ENCODE peak calls at places on chromosomes 4 and X, in ten cellular contexts. V is PC-3; H is PC-9; S is CD8-positive, alpha-beta T cell; W is heart right ventricle; L is GM23248; I is fibroblast of lung; F is lower lobe of right lung; J is RWPE1; Q is mammary epithelial cell. U is an unnamed sample.

GRCh38 chr4:150149381-150149780 is 71.1 kb downstream of the DCLK2 start:
- DNase-seq in H (no peak), J (no peak), Q (no peak), V (no peak), S (no peak), W (no peak), I (peak), F (no peak), L (peak), U (no peak)

GRCh38 chr4:173051697-173052096 is 116.9 kb upstream of the GALNT7 start:
- DNase-seq in W (no peak), S (no peak), F (no peak), Q (no peak), L (no peak), V (no peak), I (peak), H (no peak), J (no peak), U (no peak)

GRCh38 chr4:102578819-102579218 is 77.7 kb downstream of the NFKB1 start:
- DNase-seq in J (no peak), H (no peak), W (no peak), S (no peak), I (no peak), F (no peak), L (no peak), V (no peak), Q (no peak), U (no peak)

GRCh38 chr4:147326581-147326980 is 154.3 kb upstream of the EDNRA start:
- DNase-seq in Q (no peak), H (no peak), F (no peak), W (no peak), V (no peak), I (peak), L (no peak), J (no peak), S (no peak), U (no peak)

GRCh38 chr4:28229092-28229491 is 1368.5 kb downstream of the STIM2 start:
- DNase-seq in S (no peak), I (peak), Q (peak), W (no peak), H (peak), F (no peak), J (peak), V (peak), L (peak), U (peak)

GRCh38 chr4:61520688-61521160 is 320.6 kb downstream of the ADGRL3 start:
- DNase-seq in F (no peak), Q (peak), S (no peak), V (peak), L (no peak), H (peak), I (peak), J (peak), W (no peak), U (peak)

GRCh38 chrX:8841911-8842310 is 40.7 kb upstream of the FAM9A start:
- DNase-seq in Q (no peak), H (no peak), V (no peak), J (no peak), S (no peak), I (peak), F (no peak), W (no peak), L (no peak), U (no peak)

GRCh38 chr4:10173754-10174749 is 57.5 kb upstream of the WDR1 start:
- DNase-seq in W (peak), I (no peak), J (no peak), S (no peak), V (peak), H (peak), Q (no peak), L (no peak), F (peak), U (no peak)

GRCh38 chr4:89216422-89216821 is 91.2 kb downstream of the GPRIN3 start:
- DNase-seq in W (no peak), J (no peak), Q (no peak), S (no peak), I (no peak), L (no peak), F (no peak), H (no peak), V (no peak), U (no peak)

GRCh38 chrX:104084534-104085277 is 8.7 kb upstream of the TMSB15C start:
- DNase-seq in F (no peak), Q (no peak), H (no peak), S (no peak), L (no peak), J (no peak), V (no peak), I (no peak), W (no peak), U (no peak)

GRCh38 chrX:54093159-54093558 is 48.9 kb upstream of the PHF8 start:
- DNase-seq in F (no peak), Q (no peak), V (no peak), J (no peak), L (no peak), S (no peak), H (no peak), I (no peak), W (no peak), U (no peak)

GRCh38 chrX:52263417-52263816 is 78.7 kb downstream of the MAGED4 start:
- DNase-seq in J (no peak), W (no peak), Q (no peak), S (no peak), F (no peak), V (no peak), H (no peak), L (no peak), I (no peak), U (no peak)

GRCh38 chr4:186688150-186688943 is 35.3 kb downstream of the FAT1 start:
- DNase-seq in H (no peak), I (no peak), V (no peak), W (no peak), Q (no peak), S (no peak), L (no peak), F (no peak), J (no peak), U (no peak)

GRCh38 chr4:20313237-20314030 is 61.7 kb downstream of the SLIT2 start:
- DNase-seq in H (no peak), J (no peak), L (no peak), I (no peak), F (no peak), S (no peak), Q (no peak), V (no peak), W (no peak), U (no peak)

GRCh38 chr4:174592985-174593335 is 70.7 kb upstream of the HPGD start:
- DNase-seq in Q (peak), F (no peak), S (no peak), H (no peak), V (peak), W (no peak), J (peak), I (peak), L (peak), U (no peak)

GRCh38 chr4:41428941-41429669 is 108.9 kb upstream of the LIMCH1 start:
- DNase-seq in S (no peak), V (no peak), I (no peak), H (no peak), J (no peak), W (no peak), F (no peak), L (no peak), Q (no peak), U (no peak)

GRCh38 chr4:8087921-8088495 is 70.6 kb downstream of the ABLIM2 start:
- DNase-seq in Q (no peak), S (no peak), W (no peak), I (no peak), H (no peak), V (no peak), F (no peak), L (no peak), J (no peak), U (no peak)

GRCh38 chrX:39982927-39983326 is 114.8 kb downstream of the BCOR start:
- DNase-seq in S (no peak), L (no peak), V (peak), H (no peak), Q (no peak), W (no peak), I (no peak), F (peak), J (no peak), U (no peak)

GRCh38 chrX:9538544-9539045 is 73.7 kb downstream of the TBL1X start:
- DNase-seq in L (no peak), H (no peak), S (no peak), V (no peak), J (no peak), Q (no peak), W (no peak), I (no peak), F (no peak), U (no peak)

GRCh38 chrX:116342903-116343302 is 93.5 kb upstream of the SLC6A14 start:
- DNase-seq in V (no peak), W (no peak), I (no peak), J (no peak), H (no peak), F (no peak), L (no peak), Q (no peak), S (no peak), U (no peak)

GRCh38 chrX:73765776-73766465 is 202.9 kb downstream of the CHIC1 start:
- DNase-seq in I (no peak), L (no peak), V (no peak), H (no peak), S (no peak), J (no peak), W (no peak), F (no peak), Q (no peak), U (no peak)

GRCh38 chr4:14223461-14223860 is 595.9 kb upstream of the BOD1L1 start:
- DNase-seq in Q (no peak), I (no peak), L (no peak), J (no peak), W (no peak), S (no peak), H (no peak), V (no peak), F (no peak), U (no peak)

GRCh38 chrX:49042581-49043219 is 457 bp downstream of the TFE3 start:
- DNase-seq in V (no peak), Q (no peak), F (no peak), J (no peak), I (peak), H (no peak), L (no peak), W (no peak), S (no peak), U (no peak)

GRCh38 chrX:40392599-40392998 is 188.2 kb upstream of the ATP6AP2 start:
- DNase-seq in H (no peak), V (no peak), L (no peak), Q (no peak), W (no peak), S (no peak), F (no peak), I (no peak), J (no peak), U (no peak)

DNA sequence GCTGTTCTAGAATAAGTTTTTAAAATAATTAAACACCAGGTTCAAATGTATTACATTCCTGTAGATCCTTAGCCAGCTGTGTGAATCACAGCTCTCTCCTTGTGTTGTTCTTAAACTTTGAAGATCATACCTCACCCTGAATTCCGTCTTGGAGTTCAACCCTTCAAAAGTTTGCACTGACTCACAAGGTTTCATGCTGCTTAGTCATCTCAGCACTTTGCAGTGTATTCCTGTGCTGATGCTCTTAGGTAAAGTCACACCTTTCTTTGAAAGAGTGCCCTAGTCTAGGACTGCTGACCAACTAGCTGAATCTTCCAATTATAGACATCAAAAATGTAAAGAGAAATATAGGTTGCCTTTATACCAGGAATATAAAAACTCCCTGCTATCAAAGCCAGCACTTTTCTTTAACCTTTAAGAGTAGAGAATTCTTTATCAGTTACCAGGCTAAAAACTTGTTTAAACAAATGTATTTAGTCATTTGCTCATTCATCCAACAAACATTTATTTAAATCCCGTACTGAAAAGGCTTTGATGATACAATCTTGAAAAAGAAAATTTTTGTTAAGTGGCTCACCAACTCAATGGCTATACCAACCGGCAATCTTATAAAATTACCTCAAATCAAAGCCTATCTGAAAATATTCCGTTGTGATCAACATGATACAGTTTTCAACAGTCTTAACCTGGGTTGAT is 169.7 kb downstream of the RAP1GDS1 start:
- DNase-seq in J (peak), W (no peak), F (no peak), I (peak), S (no peak), Q (peak), V (peak), L (peak), H (peak), U (peak)
- H3K27ac ChIP-seq in J (no peak), W (no peak), F (no peak), I (peak), S (no peak), Q (peak), V (peak), L (peak), H (peak), U (peak)

GRCh38 chrX:13126785-13127184 is 82.4 kb upstream of the FAM9C start:
- DNase-seq in I (peak), J (no peak), V (no peak), Q (no peak), S (no peak), W (no peak), L (peak), F (no peak), H (no peak), U (no peak)
- H3K27ac ChIP-seq in I (no peak), J (no peak), V (no peak), Q (no peak), S (no peak), W (no peak), L (no peak), F (peak), H (no peak), U (no peak)

GRCh38 chr4:11426003-11426402 is 2.7 kb downstream of the HS3ST1 start:
- DNase-seq in W (no peak), F (no peak), J (no peak), H (no peak), L (no peak), S (no peak), I (no peak), V (no peak), Q (no peak), U (no peak)

GRCh38 chr4:11423465-11423864 is 5.2 kb downstream of the HS3ST1 start:
- DNase-seq in L (no peak), I (no peak), S (no peak), F (no peak), Q (no peak), W (no peak), V (no peak), H (no peak), J (no peak), U (no peak)

GRCh38 chr4:11424896-11425295 is 3.8 kb downstream of the HS3ST1 start:
- DNase-seq in I (no peak), J (no peak), V (no peak), S (no peak), F (no peak), W (no peak), Q (no peak), H (no peak), L (no peak), U (no peak)

GRCh38 chr4:11426716-11427115 is 2.0 kb downstream of the HS3ST1 start:
- DNase-seq in H (no peak), S (no peak), V (no peak), F (no peak), L (no peak), I (peak), J (no peak), W (no peak), Q (peak), U (no peak)

GRCh38 chr4:11424000-11424399 is 4.7 kb downstream of the HS3ST1 start:
- DNase-seq in S (peak), I (peak), W (peak), V (peak), Q (peak), F (no peak), L (peak), H (no peak), J (peak), U (no peak)
- H3K27ac ChIP-seq in S (no peak), I (no peak), W (no peak), V (no peak), Q (no peak), F (no peak), L (no peak), H (no peak), J (no peak), U (no peak)

GRCh38 chr4:128589384-128589957 is 220.0 kb upstream of the JADE1 start:
- DNase-seq in Q (no peak), L (no peak), W (no peak), I (no peak), H (no peak), F (no peak), J (no peak), V (no peak), S (no peak), U (no peak)

GRCh38 chr4:128587382-128587781 is 222.1 kb upstream of the JADE1 start:
- DNase-seq in W (no peak), V (no peak), J (no peak), S (no peak), Q (no peak), H (no peak), F (no peak), L (no peak), I (no peak), U (no peak)

GRCh38 chr4:128591482-128591881 is 218.0 kb upstream of the JADE1 start:
- DNase-seq in F (no peak), J (no peak), Q (no peak), I (no peak), L (no peak), S (no peak), W (no peak), H (no peak), V (no peak), U (no peak)

GRCh38 chr4:128590034-128590740 is 219.3 kb upstream of the JADE1 start:
- DNase-seq in J (no peak), Q (no peak), F (no peak), I (no peak), W (no peak), V (no peak), S (no peak), L (no peak), H (no peak), U (no peak)

DNA sequence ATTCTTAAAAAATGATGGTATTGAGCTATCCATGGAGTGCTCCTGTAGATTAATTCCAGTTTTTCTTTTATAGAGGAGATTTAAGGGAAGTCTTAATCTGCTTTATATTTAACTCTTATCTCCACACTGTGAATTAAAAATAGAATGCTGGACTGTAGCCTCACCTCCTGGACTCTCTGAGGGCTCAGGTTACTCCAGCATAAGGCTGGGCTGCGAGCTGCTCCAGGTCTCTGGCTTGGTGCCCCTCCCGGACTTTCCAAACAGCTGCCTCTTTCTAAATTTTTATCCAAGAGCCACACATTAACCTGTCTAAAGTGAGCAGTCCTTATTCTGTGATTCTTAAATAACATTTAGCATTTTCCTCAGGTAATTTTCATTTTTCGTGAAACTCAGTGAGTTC is 218.7 kb upstream of the JADE1 start:
- DNase-seq in S (no peak), F (no peak), V (no peak), J (no peak), H (no peak), W (no peak), L (no peak), Q (no peak), I (peak), U (no peak)
- H3K27ac ChIP-seq in S (no peak), F (no peak), V (no peak), J (no peak), H (no peak), W (peak), L (no peak), Q (no peak), I (no peak), U (no peak)

DNA sequence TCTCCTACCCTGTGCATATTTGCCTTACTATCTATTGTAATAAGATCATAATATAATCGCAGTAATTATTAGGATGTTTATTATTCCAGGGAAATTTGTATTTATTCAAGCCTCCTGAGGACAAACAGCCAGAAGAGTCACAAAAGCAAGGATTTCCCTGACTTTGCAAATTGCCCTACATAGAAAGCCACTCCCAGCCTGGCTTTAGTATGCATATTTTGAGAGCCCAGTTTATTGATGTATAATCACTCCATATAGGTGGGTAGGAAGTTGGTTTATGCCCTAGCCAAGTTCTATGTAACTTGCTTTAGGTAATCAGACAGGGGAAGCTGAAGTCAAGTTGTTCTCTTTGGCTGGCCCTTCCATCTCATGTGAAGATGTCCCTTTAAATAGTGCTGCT is 70.7 kb upstream of the KIT start:
- DNase-seq in H (no peak), W (no peak), V (no peak), J (no peak), I (no peak), L (no peak), F (no peak), S (no peak), Q (no peak), U (no peak)
- H3K27ac ChIP-seq in H (no peak), W (no peak), V (no peak), J (no peak), I (no peak), L (no peak), F (no peak), S (no peak), Q (no peak), U (no peak)

DNA sequence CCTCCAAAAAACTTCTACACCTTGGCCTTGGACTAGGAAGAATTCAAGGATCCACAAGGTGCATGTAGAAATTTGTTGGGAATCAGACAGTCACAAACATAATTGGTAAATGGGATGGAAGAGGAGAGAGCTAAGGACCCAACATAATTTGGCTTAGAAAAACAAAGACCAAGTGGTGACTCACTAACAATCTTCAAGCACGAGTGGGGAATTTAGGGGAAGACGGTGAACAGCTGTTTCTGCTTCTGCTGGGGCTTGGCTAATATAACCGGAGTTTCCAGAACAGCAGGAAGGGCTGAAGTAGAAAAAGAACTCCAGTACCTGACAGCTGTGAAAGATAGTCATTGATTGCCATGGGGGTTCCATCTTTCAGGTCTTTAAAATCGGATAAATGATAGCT is 290.9 kb upstream of the LDB2 start:
- DNase-seq in J (no peak), F (no peak), Q (no peak), V (no peak), S (no peak), I (peak), W (no peak), L (peak), H (no peak), U (no peak)
- H3K27ac ChIP-seq in J (no peak), F (no peak), Q (no peak), V (no peak), S (no peak), I (no peak), W (no peak), L (no peak), H (no peak), U (no peak)

GRCh38 chrX:23311731-23312130 is 22.9 kb upstream of the PTCHD1 start:
- DNase-seq in V (no peak), L (no peak), I (no peak), S (no peak), J (no peak), F (no peak), Q (no peak), H (no peak), W (no peak), U (no peak)

GRCh38 chrX:23317799-23318724 is 16.6 kb upstream of the PTCHD1 start:
- DNase-seq in V (peak), H (no peak), F (no peak), W (no peak), J (peak), I (no peak), L (peak), S (peak), Q (no peak), U (no peak)

GRCh38 chrX:23312136-23312535 is 22.5 kb upstream of the PTCHD1 start:
- DNase-seq in L (no peak), Q (no peak), H (no peak), I (no peak), J (no peak), V (no peak), S (no peak), F (no peak), W (no peak), U (no peak)
- H3K27ac ChIP-seq in L (no peak), Q (no peak), H (no peak), I (no peak), J (no peak), V (no peak), S (no peak), F (no peak), W (no peak), U (no peak)

GRCh38 chr4:22482250-22483127 is 33.4 kb downstream of the ADGRA3 start:
- DNase-seq in J (no peak), W (no peak), V (no peak), F (no peak), I (peak), S (no peak), H (no peak), Q (no peak), L (no peak), U (no peak)
- H3K27ac ChIP-seq in J (peak), W (no peak), V (no peak), F (no peak), I (no peak), S (no peak), H (no peak), Q (peak), L (no peak), U (peak)

GRCh38 chrX:105150557-105150956 is 69.9 kb downstream of the TEX13A start:
- DNase-seq in I (no peak), V (no peak), S (no peak), H (peak), L (no peak), W (no peak), J (no peak), F (no peak), Q (no peak), U (peak)

GRCh38 chrX:105150036-105150435 is 70.5 kb downstream of the TEX13A start:
- DNase-seq in L (no peak), F (no peak), H (no peak), I (no peak), S (no peak), J (no peak), Q (no peak), W (no peak), V (no peak), U (no peak)
- H3K27ac ChIP-seq in L (no peak), F (no peak), H (peak), I (no peak), S (no peak), J (no peak), Q (no peak), W (no peak), V (no peak), U (no peak)